ENCODE peak calls at places on chromosomes 1 and 21, in five cellular contexts. One of them, this sample, is unnamed.

GRCh38 chr1:180923024-180923841 is 10.5 kb downstream of the KIAA1614 start:
- DNase-seq in thoracic aorta: no peak
- DNase-seq in pancreas: no peak
- DNase-seq in neuronal stem cell: peak; percentile 89
- DNase-seq in cardiac muscle cell: peak; percentile 15
- DNase-seq in this sample: no peak

GRCh38 chr1:18160290-18160942 is 52.8 kb downstream of the IGSF21 start:
- DNase-seq in thoracic aorta: no peak
- DNase-seq in pancreas: peak; percentile 61
- DNase-seq in neuronal stem cell: no peak
- DNase-seq in cardiac muscle cell: no peak
- DNase-seq in this sample: no peak

GRCh38 chr1:52482326-52483004 is 70.4 kb downstream of the TUT4 start:
- DNase-seq in pancreas: no peak
- DNase-seq in cardiac muscle cell: peak; percentile 4
- DNase-seq in neuronal stem cell: no peak
- DNase-seq in thoracic aorta: no peak
- DNase-seq in this sample: no peak

GRCh38 chr21:34797926-34798595 is 129.3 kb downstream of the CLIC6 start:
- DNase-seq in pancreas: no peak
- DNase-seq in neuronal stem cell: no peak
- DNase-seq in cardiac muscle cell: no peak
- DNase-seq in thoracic aorta: no peak
- DNase-seq in this sample: no peak

GRCh38 chr1:162633327-162633762 is 1.1 kb downstream of the DDR2 start:
- DNase-seq in pancreas: no peak
- DNase-seq in thoracic aorta: no peak
- DNase-seq in neuronal stem cell: no peak
- DNase-seq in cardiac muscle cell: peak; percentile 68
- DNase-seq in this sample: no peak

GRCh38 chr1:101566883-101567538 is 330.2 kb downstream of the S1PR1 start:
- DNase-seq in cardiac muscle cell: no peak
- DNase-seq in pancreas: no peak
- DNase-seq in neuronal stem cell: no peak
- DNase-seq in thoracic aorta: no peak
- DNase-seq in this sample: peak; percentile 1

GRCh38 chr21:26637346-26637745 is 64.3 kb upstream of the CYYR1 start:
- DNase-seq in pancreas: no peak
- DNase-seq in neuronal stem cell: no peak
- DNase-seq in thoracic aorta: no peak
- DNase-seq in cardiac muscle cell: no peak
- DNase-seq in this sample: no peak

GRCh38 chr1:33634806-33635205 is 162.4 kb downstream of the ZSCAN20 start:
- DNase-seq in cardiac muscle cell: peak; percentile 36
- DNase-seq in neuronal stem cell: peak; percentile 24
- DNase-seq in thoracic aorta: no peak
- DNase-seq in pancreas: peak; percentile 38
- DNase-seq in this sample: no peak

GRCh38 chr1:237470712-237471310 is 419.9 kb downstream of the ZP4 start:
- DNase-seq in cardiac muscle cell: no peak
- DNase-seq in thoracic aorta: no peak
- DNase-seq in neuronal stem cell: no peak
- DNase-seq in pancreas: peak; percentile 77
- DNase-seq in this sample: no peak

GRCh38 chr1:37792943-37793686 is 532 bp upstream of the MANEAL start:
- DNase-seq in cardiac muscle cell: no peak
- DNase-seq in thoracic aorta: no peak
- DNase-seq in neuronal stem cell: no peak
- DNase-seq in pancreas: no peak
- DNase-seq in this sample: no peak
- H3K4me3 ChIP-seq in cardiac muscle cell: peak overlapping the region; percentile 50
- H3K4me3 ChIP-seq in thoracic aorta: peak overlapping the region; percentile 78
- H3K4me3 ChIP-seq in neuronal stem cell: no peak overlapping the region
- H3K4me3 ChIP-seq in pancreas: peak overlapping the region; percentile 54
- H3K4me3 ChIP-seq in this sample: no peak overlapping the region

DNA sequence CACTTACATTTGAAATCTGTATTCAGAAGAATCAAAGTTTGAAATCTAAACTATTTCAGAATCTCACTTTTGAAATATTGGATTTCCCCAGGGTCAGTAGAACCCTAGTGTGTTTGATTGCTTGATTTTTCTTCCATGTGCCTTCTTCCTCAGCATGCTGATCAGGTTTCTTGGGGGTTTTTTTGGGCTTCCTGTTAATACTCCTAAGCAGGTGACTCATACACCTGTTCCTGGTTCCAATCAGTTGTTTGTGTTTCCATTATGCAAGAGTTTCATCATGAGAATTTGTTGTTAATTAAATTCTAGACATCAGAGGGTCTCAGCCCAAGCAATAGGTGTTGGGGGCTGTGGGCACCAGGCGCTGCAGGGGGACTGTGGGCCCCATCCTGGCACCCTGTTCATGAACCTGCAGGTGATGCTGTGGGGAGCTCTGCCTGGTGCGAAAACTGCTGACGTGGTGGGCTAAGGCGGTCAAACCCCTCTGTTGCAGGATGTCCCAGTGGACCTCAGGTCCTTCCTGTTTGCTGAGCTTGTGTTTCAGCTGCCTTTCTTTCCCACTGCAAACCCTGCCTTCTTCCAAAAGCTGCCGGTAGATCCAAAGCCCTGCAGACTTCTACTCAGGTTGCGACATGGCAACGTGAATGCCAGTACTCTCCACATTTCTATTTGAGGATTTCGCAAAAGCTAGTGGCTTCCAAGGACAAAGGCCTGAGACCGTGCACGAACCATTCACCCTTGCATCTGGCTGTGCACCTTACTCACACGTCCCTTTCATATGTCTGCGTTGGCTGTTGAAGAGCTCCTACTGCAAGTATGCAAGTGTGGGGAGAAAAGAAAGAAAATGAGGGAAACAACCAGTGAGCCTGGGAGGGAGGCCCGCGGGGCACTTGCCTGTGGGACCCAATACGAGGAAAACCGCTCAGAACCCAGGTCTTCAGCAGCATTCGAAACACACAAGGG is 6.4 kb upstream of the RRP1 start:
- DNase-seq in thoracic aorta: no peak
- DNase-seq in pancreas: no peak
- DNase-seq in cardiac muscle cell: no peak
- DNase-seq in neuronal stem cell: no peak
- DNase-seq in this sample: no peak
- H3K4me1 ChIP-seq in thoracic aorta: no peaks in the 10 kb centered on the region
- H3K4me1 ChIP-seq in pancreas: no peaks in the 10 kb centered on the region
- H3K4me1 ChIP-seq in cardiac muscle cell: no peaks in the 10 kb centered on the region
- H3K4me1 ChIP-seq in neuronal stem cell: peaks cover 3% of the 10 kb centered on the region
- H3K4me1 ChIP-seq in this sample: peaks cover 9% of the 10 kb centered on the region

GRCh38 chr1:39295901-39296300 is 91.4 kb downstream of the MACF1 start:
- DNase-seq in pancreas: no peak
- DNase-seq in thoracic aorta: no peak
- DNase-seq in cardiac muscle cell: no peak
- DNase-seq in neuronal stem cell: no peak
- DNase-seq in this sample: no peak

GRCh38 chr1:39292401-39292800 is 87.9 kb downstream of the MACF1 start:
- DNase-seq in pancreas: no peak
- DNase-seq in thoracic aorta: no peak
- DNase-seq in neuronal stem cell: no peak
- DNase-seq in cardiac muscle cell: no peak
- DNase-seq in this sample: no peak

GRCh38 chr1:39294531-39294930 is 90.0 kb downstream of the MACF1 start:
- DNase-seq in thoracic aorta: no peak
- DNase-seq in neuronal stem cell: no peak
- DNase-seq in pancreas: no peak
- DNase-seq in cardiac muscle cell: peak; percentile 5
- DNase-seq in this sample: no peak

GRCh38 chr1:39297534-39297933 is 93.0 kb downstream of the MACF1 start:
- DNase-seq in thoracic aorta: no peak
- DNase-seq in pancreas: no peak
- DNase-seq in neuronal stem cell: no peak
- DNase-seq in cardiac muscle cell: peak; percentile 12
- DNase-seq in this sample: no peak

DNA sequence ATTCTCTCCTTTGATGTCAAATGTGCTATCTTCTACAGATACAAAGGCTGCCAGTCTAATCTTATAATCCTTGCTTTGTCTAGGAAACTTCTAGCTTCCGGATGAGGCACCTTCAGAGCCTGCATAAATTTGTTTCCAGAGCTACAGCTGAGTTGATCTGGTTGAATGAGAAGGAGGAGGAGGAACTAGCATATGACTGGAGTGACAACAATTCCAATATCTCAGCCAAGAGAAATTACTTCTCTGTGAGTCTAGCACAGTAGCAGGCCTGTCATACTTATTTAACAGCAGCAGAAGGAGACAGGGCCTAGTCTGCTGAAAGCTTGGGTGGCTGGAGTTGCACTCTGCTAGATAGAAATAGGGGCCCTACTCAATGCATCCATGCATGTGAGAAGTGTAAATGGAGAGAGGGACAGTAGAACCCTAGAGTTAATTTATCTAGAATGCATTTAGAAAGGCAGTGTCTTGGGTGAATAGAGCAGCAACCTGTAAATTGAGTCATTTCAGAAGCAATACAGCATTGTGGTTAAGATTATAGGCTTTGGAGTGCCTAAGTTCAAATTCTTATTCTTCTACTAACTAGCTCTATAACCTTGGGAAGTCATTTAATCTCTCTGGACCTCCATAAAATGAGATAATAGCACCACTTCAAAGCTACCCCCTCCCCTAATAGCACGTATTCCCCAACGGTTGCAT is 89.0 kb downstream of the MACF1 start:
- DNase-seq in cardiac muscle cell: peak; percentile 6
- DNase-seq in pancreas: no peak
- DNase-seq in neuronal stem cell: peak; percentile 20
- DNase-seq in thoracic aorta: no peak
- DNase-seq in this sample: no peak
- H3K36me3 ChIP-seq in cardiac muscle cell: peaks cover 86% of the 10 kb centered on the region
- H3K36me3 ChIP-seq in pancreas: no peaks in the 10 kb centered on the region
- H3K36me3 ChIP-seq in neuronal stem cell: peaks cover 27% of the 10 kb centered on the region
- H3K36me3 ChIP-seq in thoracic aorta: peaks cover 72% of the 10 kb centered on the region
- H3K36me3 ChIP-seq in this sample: peaks cover 43% of the 10 kb centered on the region

GRCh38 chr1:1216770-1217620 is 3.0 kb upstream of the TNFRSF4 start:
- DNase-seq in pancreas: no peak
- DNase-seq in neuronal stem cell: no peak
- DNase-seq in cardiac muscle cell: no peak
- DNase-seq in thoracic aorta: no peak
- DNase-seq in this sample: no peak
- H3K4me3 ChIP-seq in pancreas: no peak overlapping the region
- H3K4me3 ChIP-seq in neuronal stem cell: no peak overlapping the region
- H3K4me3 ChIP-seq in cardiac muscle cell: no peak overlapping the region
- H3K4me3 ChIP-seq in thoracic aorta: no peak overlapping the region
- H3K4me3 ChIP-seq in this sample: no peak overlapping the region